ENCODE peak calls at places on chromosome 3, in six cellular contexts. One of them, this sample, is unnamed.

GRCh38 chr3:159914421-159914820 is 74.2 kb upstream of the IL12A start:
- DNase-seq in Panc1: no peak
- DNase-seq in lower lobe of right lung: no peak
- DNase-seq in breast epithelium: no peak
- DNase-seq in IMR-90: peak; percentile 18
- DNase-seq in RWPE2: no peak
- DNase-seq in this sample: no peak

GRCh38 chr3:55330355-55330754 is 156.8 kb downstream of the WNT5A start:
- DNase-seq in breast epithelium: no peak
- DNase-seq in IMR-90: peak; percentile 99
- DNase-seq in Panc1: peak; percentile 67
- DNase-seq in RWPE2: peak; percentile 64
- DNase-seq in lower lobe of right lung: no peak
- DNase-seq in this sample: no peak

GRCh38 chr3:127037971-127038446 is 55.1 kb downstream of the PLXNA1 start:
- DNase-seq in RWPE2: peak; percentile 50
- DNase-seq in Panc1: no peak
- DNase-seq in lower lobe of right lung: peak; percentile 39
- DNase-seq in breast epithelium: no peak
- DNase-seq in IMR-90: no peak
- DNase-seq in this sample: no peak

GRCh38 chr3:195847061-195847950 is 35.6 kb upstream of the MUC4 start:
- DNase-seq in IMR-90: peak; percentile 26
- DNase-seq in lower lobe of right lung: no peak
- DNase-seq in RWPE2: no peak
- DNase-seq in Panc1: no peak
- DNase-seq in breast epithelium: no peak
- DNase-seq in this sample: no peak

GRCh38 chr3:12193485-12194165 is 34.9 kb upstream of the TIMP4 start:
- DNase-seq in IMR-90: peak; percentile 100
- DNase-seq in lower lobe of right lung: no peak
- DNase-seq in breast epithelium: no peak
- DNase-seq in Panc1: peak; percentile 86
- DNase-seq in RWPE2: peak; percentile 82
- DNase-seq in this sample: no peak

GRCh38 chr3:136728918-136729317 is 23.3 kb downstream of the STAG1 start:
- DNase-seq in IMR-90: peak; percentile 67
- DNase-seq in Panc1: no peak
- DNase-seq in breast epithelium: no peak
- DNase-seq in lower lobe of right lung: no peak
- DNase-seq in RWPE2: no peak
- DNase-seq in this sample: no peak

GRCh38 chr3:14846481-14846880 is 27.7 kb downstream of the FGD5 start:
- DNase-seq in IMR-90: no peak
- DNase-seq in RWPE2: no peak
- DNase-seq in lower lobe of right lung: no peak
- DNase-seq in breast epithelium: no peak
- DNase-seq in Panc1: no peak
- DNase-seq in this sample: no peak

GRCh38 chr3:164791263-164791662 is 287.0 kb downstream of the SI start:
- DNase-seq in IMR-90: no peak
- DNase-seq in lower lobe of right lung: no peak
- DNase-seq in breast epithelium: no peak
- DNase-seq in RWPE2: no peak
- DNase-seq in Panc1: no peak
- DNase-seq in this sample: no peak

GRCh38 chr3:194381460-194381875 is 11.9 kb upstream of the LRRC15 start:
- DNase-seq in lower lobe of right lung: no peak
- DNase-seq in IMR-90: no peak
- DNase-seq in breast epithelium: no peak
- DNase-seq in RWPE2: no peak
- DNase-seq in Panc1: no peak
- DNase-seq in this sample: peak; percentile 10

GRCh38 chr3:42161050-42161935 is 70.1 kb downstream of the TRAK1 start:
- DNase-seq in IMR-90: peak; percentile 50
- DNase-seq in Panc1: no peak
- DNase-seq in RWPE2: no peak
- DNase-seq in lower lobe of right lung: no peak
- DNase-seq in breast epithelium: no peak
- DNase-seq in this sample: no peak

GRCh38 chr3:17810759-17811158 is 68.3 kb upstream of the TBC1D5 start:
- DNase-seq in breast epithelium: no peak
- DNase-seq in Panc1: no peak
- DNase-seq in IMR-90: peak; percentile 37
- DNase-seq in RWPE2: no peak
- DNase-seq in lower lobe of right lung: no peak
- DNase-seq in this sample: no peak

GRCh38 chr3:22450785-22451400 is 699.9 kb upstream of the ZNF385D start:
- DNase-seq in Panc1: no peak
- DNase-seq in RWPE2: no peak
- DNase-seq in breast epithelium: no peak
- DNase-seq in lower lobe of right lung: no peak
- DNase-seq in IMR-90: no peak
- DNase-seq in this sample: no peak

GRCh38 chr3:170714151-170714550 is 128.3 kb upstream of the SLC7A14 start:
- DNase-seq in breast epithelium: no peak
- DNase-seq in lower lobe of right lung: no peak
- DNase-seq in IMR-90: peak; percentile 82
- DNase-seq in RWPE2: no peak
- DNase-seq in Panc1: no peak
- DNase-seq in this sample: no peak

GRCh38 chr3:174303911-174304541 is 555.1 kb upstream of the NAALADL2 start:
- DNase-seq in RWPE2: no peak
- DNase-seq in breast epithelium: no peak
- DNase-seq in lower lobe of right lung: no peak
- DNase-seq in Panc1: no peak
- DNase-seq in IMR-90: no peak
- DNase-seq in this sample: no peak

GRCh38 chr3:14801031-14801430 is 17.7 kb upstream of the FGD5 start:
- DNase-seq in RWPE2: no peak
- DNase-seq in lower lobe of right lung: no peak
- DNase-seq in breast epithelium: no peak
- DNase-seq in Panc1: no peak
- DNase-seq in IMR-90: no peak
- DNase-seq in this sample: no peak

GRCh38 chr3:190497809-190498208 is 16.1 kb upstream of the IL1RAP start:
- DNase-seq in lower lobe of right lung: no peak
- DNase-seq in IMR-90: no peak
- DNase-seq in breast epithelium: no peak
- DNase-seq in RWPE2: no peak
- DNase-seq in Panc1: no peak
- DNase-seq in this sample: no peak

GRCh38 chr3:114494498-114494897 is 200.7 kb downstream of the TIGIT start:
- DNase-seq in lower lobe of right lung: no peak
- DNase-seq in RWPE2: no peak
- DNase-seq in breast epithelium: no peak
- DNase-seq in Panc1: no peak
- DNase-seq in IMR-90: no peak
- DNase-seq in this sample: no peak

DNA sequence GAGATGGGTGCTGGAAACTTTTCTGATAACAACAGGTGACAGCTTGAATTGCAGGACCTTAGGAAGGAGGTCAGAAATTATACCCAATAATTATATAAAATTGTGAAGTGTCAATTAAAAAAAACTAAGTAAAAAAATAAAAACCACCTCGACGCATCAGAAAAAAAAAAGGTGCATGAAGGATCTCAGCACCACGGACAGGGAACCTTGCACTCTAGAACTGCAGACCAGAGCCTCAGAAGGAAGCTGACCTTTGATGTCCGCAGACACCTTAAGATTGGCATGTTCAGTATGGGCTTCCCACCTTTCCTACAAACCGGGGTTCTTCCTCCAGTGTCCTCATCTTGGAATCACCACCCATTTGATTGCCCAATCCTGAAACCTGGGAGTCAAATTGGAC is 60.9 kb downstream of the SCN10A start:
- DNase-seq in lower lobe of right lung: no peak
- DNase-seq in breast epithelium: no peak
- DNase-seq in Panc1: no peak
- DNase-seq in IMR-90: peak; percentile 7
- DNase-seq in RWPE2: no peak
- DNase-seq in this sample: no peak
- H3K4me3 ChIP-seq in lower lobe of right lung: no peak overlapping the region
- H3K4me3 ChIP-seq in breast epithelium: no peak overlapping the region
- H3K4me3 ChIP-seq in Panc1: no peak overlapping the region
- H3K4me3 ChIP-seq in IMR-90: no peak overlapping the region
- H3K4me3 ChIP-seq in RWPE2: no peak overlapping the region
- H3K4me3 ChIP-seq in this sample: no peak overlapping the region

GRCh38 chr3:186991470-186991869 is 61.1 kb downstream of the ST6GAL1 start:
- DNase-seq in Panc1: no peak
- DNase-seq in lower lobe of right lung: no peak
- DNase-seq in breast epithelium: no peak
- DNase-seq in RWPE2: no peak
- DNase-seq in IMR-90: no peak
- DNase-seq in this sample: no peak
- H3K27ac ChIP-seq in Panc1: no peak overlapping the region
- H3K27ac ChIP-seq in lower lobe of right lung: no peak overlapping the region
- H3K27ac ChIP-seq in breast epithelium: no peak overlapping the region
- H3K27ac ChIP-seq in RWPE2: peak overlapping the region; percentile 51
- H3K27ac ChIP-seq in IMR-90: no peak overlapping the region
- H3K27ac ChIP-seq in this sample: no peak overlapping the region

GRCh38 chr3:184305577-184305976 is 6.5 kb downstream of the PSMD2 start:
- DNase-seq in breast epithelium: no peak
- DNase-seq in RWPE2: no peak
- DNase-seq in IMR-90: peak; percentile 14
- DNase-seq in lower lobe of right lung: no peak
- DNase-seq in Panc1: no peak
- DNase-seq in this sample: no peak
- TF ChIP-seq CTCF in breast epithelium: no peak
- TF ChIP-seq CTCF in RWPE2: peak; percentile 55
- TF ChIP-seq CTCF in IMR-90: peak; percentile 24
- TF ChIP-seq CTCF in lower lobe of right lung: no peak
- TF ChIP-seq CTCF in Panc1: peak; percentile 74
- TF ChIP-seq CTCF in this sample: peak; percentile 12

GRCh38 chr3:35659808-35660207 is 20.5 kb downstream of the ARPP21 start:
- DNase-seq in lower lobe of right lung: no peak
- DNase-seq in RWPE2: no peak
- DNase-seq in Panc1: no peak
- DNase-seq in IMR-90: no peak
- DNase-seq in breast epithelium: no peak
- DNase-seq in this sample: no peak

GRCh38 chr3:35665390-35666055 is 26.2 kb downstream of the ARPP21 start:
- DNase-seq in breast epithelium: no peak
- DNase-seq in IMR-90: peak; percentile 1
- DNase-seq in lower lobe of right lung: no peak
- DNase-seq in Panc1: no peak
- DNase-seq in RWPE2: no peak
- DNase-seq in this sample: no peak

GRCh38 chr3:35666893-35667292 is 27.6 kb downstream of the ARPP21 start:
- DNase-seq in lower lobe of right lung: no peak
- DNase-seq in IMR-90: no peak
- DNase-seq in RWPE2: no peak
- DNase-seq in breast epithelium: no peak
- DNase-seq in Panc1: no peak
- DNase-seq in this sample: no peak

GRCh38 chr3:35663471-35663870 is 24.1 kb downstream of the ARPP21 start:
- DNase-seq in lower lobe of right lung: no peak
- DNase-seq in RWPE2: no peak
- DNase-seq in IMR-90: no peak
- DNase-seq in Panc1: no peak
- DNase-seq in breast epithelium: no peak
- DNase-seq in this sample: no peak

DNA sequence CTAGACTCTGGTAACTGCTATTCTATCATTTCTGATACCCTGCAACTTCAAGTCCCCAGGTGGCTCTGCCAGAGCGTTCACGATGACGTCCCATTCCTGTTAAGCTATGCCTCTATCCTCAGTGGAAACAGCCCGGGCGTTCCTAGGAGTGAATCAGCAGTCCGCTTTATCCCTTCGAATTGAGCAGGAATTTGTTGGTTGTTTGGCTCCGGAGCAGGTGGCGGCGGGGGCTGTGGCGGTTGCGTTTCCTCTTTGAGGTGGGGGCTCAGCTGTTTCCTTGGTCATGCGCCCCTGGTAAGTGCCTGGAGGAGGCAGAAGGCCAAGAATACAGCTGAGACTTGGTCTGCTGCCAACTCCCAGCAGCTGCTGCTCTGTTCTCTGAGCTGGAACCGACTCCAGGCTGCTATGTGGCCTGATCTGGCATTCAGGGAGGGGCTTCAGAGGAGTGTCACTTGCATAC is 25.2 kb downstream of the ARPP21 start:
- DNase-seq in lower lobe of right lung: peak; percentile 30
- DNase-seq in Panc1: no peak
- DNase-seq in RWPE2: peak; percentile 28
- DNase-seq in IMR-90: peak; percentile 16
- DNase-seq in breast epithelium: no peak
- DNase-seq in this sample: peak; percentile 85
- H3K4me3 ChIP-seq in lower lobe of right lung: no peak overlapping the region
- H3K4me3 ChIP-seq in Panc1: no peak overlapping the region
- H3K4me3 ChIP-seq in RWPE2: no peak overlapping the region
- H3K4me3 ChIP-seq in IMR-90: no peak overlapping the region
- H3K4me3 ChIP-seq in breast epithelium: no peak overlapping the region
- H3K4me3 ChIP-seq in this sample: peak overlapping the region; percentile 55

GRCh38 chr3:79268422-79268821 is 499.4 kb downstream of the ROBO1 start:
- DNase-seq in Panc1: no peak
- DNase-seq in RWPE2: no peak
- DNase-seq in lower lobe of right lung: no peak
- DNase-seq in breast epithelium: no peak
- DNase-seq in IMR-90: no peak
- DNase-seq in this sample: no peak
- H3K27ac ChIP-seq in Panc1: no peak overlapping the region
- H3K27ac ChIP-seq in RWPE2: no peak overlapping the region
- H3K27ac ChIP-seq in lower lobe of right lung: no peak overlapping the region
- H3K27ac ChIP-seq in breast epithelium: no peak overlapping the region
- H3K27ac ChIP-seq in IMR-90: no peak overlapping the region
- H3K27ac ChIP-seq in this sample: no peak overlapping the region

GRCh38 chr3:20739814-20740213 is 553.8 kb upstream of the SGO1 start:
- DNase-seq in breast epithelium: no peak
- DNase-seq in IMR-90: no peak
- DNase-seq in lower lobe of right lung: no peak
- DNase-seq in Panc1: no peak
- DNase-seq in RWPE2: no peak
- DNase-seq in this sample: no peak
- TF ChIP-seq CTCF in breast epithelium: no peak
- TF ChIP-seq CTCF in IMR-90: no peak
- TF ChIP-seq CTCF in lower lobe of right lung: no peak
- TF ChIP-seq CTCF in Panc1: no peak
- TF ChIP-seq CTCF in RWPE2: no peak
- TF ChIP-seq CTCF in this sample: no peak

This sample was measured in dorsolateral prefrontal cortex.